ENCODE peak calls at places on chromosomes 4 and X, in four cellular contexts. B is fibroblast of the aortic adventitia, Q is memory B cell, N is smooth muscle cell of the brain vasculature. R is an unnamed sample.

GRCh38 chr4:106773106-106773905 is 262.8 kb downstream of the DKK2 start:
- DNase-seq in B (peak; percentile 35), N (no peak), Q (no peak), R (no peak)

GRCh38 chr4:83267121-83267834 is 17.3 kb downstream of the COQ2 start:
- DNase-seq in B (peak; percentile 88), N (no peak), Q (no peak), R (no peak)

GRCh38 chr4:76354517-76355473 is 48.3 kb downstream of the STBD1 start:
- DNase-seq in B (no peak), N (no peak), Q (no peak), R (no peak)

GRCh38 chr4:156185514-156185913 is 231.8 kb upstream of the CTSO start:
- DNase-seq in Q (no peak), B (no peak), N (no peak), R (no peak)

GRCh38 chr4:2935762-2936743 is 27.2 kb downstream of the NOP14 start:
- DNase-seq in B (peak; percentile 25), N (no peak), Q (no peak), R (no peak)

GRCh38 chr4:119113033-119113655 is 22.5 kb upstream of the MYOZ2 start:
- DNase-seq in N (no peak), B (peak; percentile 94), Q (no peak), R (no peak)

GRCh38 chr4:94551616-94552564 is 100.1 kb downstream of the PDLIM5 start:
- DNase-seq in Q (no peak), B (peak; percentile 74), N (no peak), R (no peak)

GRCh38 chr4:38759077-38759789 is 23.6 kb downstream of the TLR10 start:
- DNase-seq in B (peak; percentile 79), N (peak; percentile 49), Q (peak; percentile 70), R (no peak)

GRCh38 chr4:7828926-7829325 is 110.7 kb downstream of the AFAP1 start:
- DNase-seq in B (peak; percentile 60), N (no peak), Q (no peak), R (no peak)

GRCh38 chrX:22674947-22675346 is 324.8 kb upstream of the DDX53 start:
- DNase-seq in Q (no peak), B (no peak), N (no peak), R (no peak)

GRCh38 chr4:151675366-151676060 is 85.3 kb downstream of the GATB start:
- DNase-seq in N (no peak), B (peak; percentile 29), Q (no peak), R (no peak)

GRCh38 chr4:88690355-88690754 is 7.3 kb downstream of the NAP1L5 start:
- DNase-seq in B (peak; percentile 79), N (no peak), Q (no peak), R (no peak)

GRCh38 chr4:82776925-82777542 is 21.6 kb downstream of the SCD5 start:
- DNase-seq in B (peak; percentile 77), Q (no peak), N (no peak), R (no peak)

R was measured in GM19239.